ENCODE peak calls at places on chromosomes 16 and 17, in seven cellular contexts. H is stimulated activated naive B cell treated with anti-CD40 and anti-IgM and Interleukin-4, amounts not matched to agents 10 μg/mL and 1 μg/mL and 100 μg/mL, for 72 hours; L is SK-N-SH; I is T-helper 1 cell; O is NT2/D1; Y is effector memory CD4-positive, alpha-beta T cell; W is NCI-H1105 treated with DMSO at 0.1 percent for 48 hours. N is an unnamed sample.

GRCh38 chr16:50251375-50252081 is 14.8 kb upstream of the ADCY7 start:
- DNase-seq in H (no peak), L (no peak), I (no peak), O (no peak), Y (no peak), W (no peak), N (no peak)

GRCh38 chr17:68892658-68893057 is 62.5 kb downstream of the ABCA8 start:
- DNase-seq in H (no peak), L (no peak), I (no peak), O (no peak), Y (no peak), W (no peak), N (no peak)

GRCh38 chr17:81426676-81427445 is 31.6 kb downstream of the BAHCC1 start:
- DNase-seq in H (no peak), L (peak), I (no peak), O (no peak), Y (no peak), W (no peak), N (no peak)

GRCh38 chr17:45294506-45294905 is 22.3 kb downstream of the MAP3K14 start:
- DNase-seq in H (no peak), L (peak), I (no peak), O (no peak), Y (no peak), W (no peak), N (no peak)

GRCh38 chr17:67659028-67659427 is 58.7 kb upstream of the NOL11 start:
- DNase-seq in H (no peak), L (no peak), I (no peak), O (no peak), Y (no peak), W (peak), N (no peak)

GRCh38 chr17:81566461-81567126 is 14.4 kb upstream of the FAAP100 start:
- DNase-seq in H (no peak), L (peak), I (no peak), O (no peak), Y (no peak), W (peak), N (no peak)

GRCh38 chr17:2123467-2124251 is 68.8 kb downstream of the HIC1 start:
- DNase-seq in H (no peak), L (no peak), I (no peak), O (no peak), Y (no peak), W (no peak), N (no peak)

GRCh38 chr17:63189930-63190329 is 223.9 kb downstream of the TANC2 start:
- DNase-seq in H (no peak), L (no peak), I (no peak), O (no peak), Y (no peak), W (no peak), N (no peak)

GRCh38 chr17:29582767-29583166 is 6.7 kb downstream of the GIT1 start:
- DNase-seq in H (no peak), L (no peak), I (no peak), O (no peak), Y (no peak), W (no peak), N (no peak)

GRCh38 chr17:80356231-80356856 is 58.6 kb upstream of the ENDOV start:
- DNase-seq in H (no peak), L (no peak), I (no peak), O (no peak), Y (no peak), W (no peak), N (no peak)

GRCh38 chr17:41689497-41690299 is 1.0 kb downstream of the EIF1 start:
- DNase-seq in H (no peak), L (peak), I (no peak), O (no peak), Y (no peak), W (no peak), N (peak)

GRCh38 chr16:21100447-21100846 is 50.2 kb downstream of the DNAH3 start:
- DNase-seq in H (no peak), L (no peak), I (no peak), O (no peak), Y (no peak), W (no peak), N (no peak)

GRCh38 chr16:57721765-57722499 is 13.6 kb upstream of the KATNB1 start:
- DNase-seq in H (no peak), L (peak), I (no peak), O (no peak), Y (no peak), W (no peak), N (no peak)

GRCh38 chr17:33551075-33551474 is 258.0 kb upstream of the ASIC2 start:
- DNase-seq in H (no peak), L (no peak), I (no peak), O (no peak), Y (no peak), W (no peak), N (no peak)

GRCh38 chr17:12709063-12709462 is 43.4 kb downstream of the MYOCD start:
- DNase-seq in H (no peak), L (no peak), I (no peak), O (no peak), Y (no peak), W (no peak), N (no peak)

GRCh38 chr16:62077998-62078397 is 41.8 kb upstream of the CDH8 start:
- DNase-seq in H (no peak), L (peak), I (no peak), O (peak), Y (no peak), W (peak), N (peak)

GRCh38 chr16:619476-620100 is 11.2 kb upstream of the WFIKKN1 start:
- DNase-seq in H (no peak), L (no peak), I (no peak), O (no peak), Y (no peak), W (no peak), N (no peak)

GRCh38 chr16:17313085-17313611 is 157.6 kb downstream of the XYLT1 start:
- DNase-seq in H (no peak), L (peak), I (no peak), O (no peak), Y (no peak), W (peak), N (no peak)

GRCh38 chr17:68057531-68057952 is 22.0 kb downstream of the KPNA2 start:
- DNase-seq in H (peak), L (peak), I (no peak), O (no peak), Y (no peak), W (no peak), N (peak)

GRCh38 chr16:3979070-3979469 is 98.6 kb upstream of the CREBBP start:
- DNase-seq in H (no peak), L (no peak), I (no peak), O (no peak), Y (no peak), W (no peak), N (no peak)

GRCh38 chr17:34161600-34161999 is 93.5 kb upstream of the CCL2 start:
- DNase-seq in H (no peak), L (no peak), I (no peak), O (no peak), Y (no peak), W (no peak), N (no peak)

GRCh38 chr17:45410144-45411091 is 22.3 kb downstream of the ARHGAP27 start:
- DNase-seq in H (no peak), L (peak), I (peak), O (no peak), Y (no peak), W (no peak), N (no peak)

GRCh38 chr16:12971216-12971615 is 69.8 kb downstream of the SHISA9 start:
- DNase-seq in H (no peak), L (peak), I (no peak), O (peak), Y (no peak), W (peak), N (peak)

GRCh38 chr17:61139219-61139618 is 260.4 kb upstream of the TBX2 start:
- DNase-seq in H (peak), L (no peak), I (peak), O (no peak), Y (peak), W (no peak), N (no peak)

GRCh38 chr16:85306071-85306792 is 194.0 kb upstream of the CIBAR2 start:
- DNase-seq in H (peak), L (no peak), I (peak), O (no peak), Y (no peak), W (no peak), N (peak)

GRCh38 chr17:9936075-9936474 is 31.0 kb upstream of the RCVRN start:
- DNase-seq in H (no peak), L (no peak), I (no peak), O (no peak), Y (no peak), W (no peak), N (no peak)

GRCh38 chr17:15483416-15483815 is 16.0 kb upstream of the CDRT4 start:
- DNase-seq in H (no peak), L (no peak), I (no peak), O (no peak), Y (no peak), W (no peak), N (peak)

GRCh38 chr17:83186751-83187421 is 107.5 kb downstream of the METRNL start:
- DNase-seq in H (no peak), L (no peak), I (no peak), O (no peak), Y (no peak), W (no peak), N (no peak)

GRCh38 chr16:87700406-87701065 is 65.2 kb downstream of the KLHDC4 start:
- DNase-seq in H (peak), L (no peak), I (no peak), O (no peak), Y (no peak), W (no peak), N (no peak)

GRCh38 chr17:30433514-30433913 is 43.7 kb upstream of the GOSR1 start:
- DNase-seq in H (no peak), L (no peak), I (no peak), O (no peak), Y (no peak), W (peak), N (peak)

GRCh38 chr17:14019186-14019956 is 49.9 kb upstream of the COX10 start:
- DNase-seq in H (no peak), L (no peak), I (no peak), O (no peak), Y (no peak), W (no peak), N (no peak)

GRCh38 chr16:4395055-4395726 is 21.2 kb downstream of the CORO7 start:
- DNase-seq in H (no peak), L (no peak), I (peak), O (no peak), Y (no peak), W (no peak), N (no peak)

GRCh38 chr16:83675136-83675535 is 132.6 kb upstream of the HSBP1 start:
- DNase-seq in H (no peak), L (no peak), I (no peak), O (no peak), Y (no peak), W (no peak), N (no peak)

GRCh38 chr16:10335681-10336080 is 50.2 kb upstream of the ATF7IP2 start:
- DNase-seq in H (no peak), L (no peak), I (no peak), O (no peak), Y (no peak), W (no peak), N (no peak)

GRCh38 chr16:8103649-8104289 is 486.5 kb downstream of the TMEM114 start:
- DNase-seq in H (no peak), L (no peak), I (no peak), O (no peak), Y (no peak), W (no peak), N (no peak)

GRCh38 chr17:72810991-72811508 is 281.4 kb downstream of the SLC39A11 start:
- DNase-seq in H (no peak), L (no peak), I (no peak), O (no peak), Y (no peak), W (no peak), N (no peak)

GRCh38 chr16:88870608-88871348 is 4.3 kb upstream of the PABPN1L start:
- DNase-seq in H (peak), L (no peak), I (no peak), O (no peak), Y (no peak), W (no peak), N (no peak)

GRCh38 chr16:2296662-2297505 is 29.0 kb upstream of the RNPS1 start:
- DNase-seq in H (no peak), L (peak), I (no peak), O (no peak), Y (no peak), W (no peak), N (peak)

GRCh38 chr17:34869636-34870035 is 91.6 kb downstream of the CCT6B start:
- DNase-seq in H (no peak), L (no peak), I (no peak), O (no peak), Y (no peak), W (no peak), N (no peak)